ENCODE peak calls at places on chromosomes 7 and 10, in six cellular contexts. One of them, this sample, is unnamed.

GRCh38 chr10:10259013-10259412 is 758.7 kb upstream of the CELF2 start:
- DNase-seq in omental fat pad: no peak
- DNase-seq in tibial artery: no peak
- DNase-seq in HCT116: no peak
- DNase-seq in fibroblast of mammary gland: no peak
- DNase-seq in NB4: no peak
- DNase-seq in this sample: no peak

GRCh38 chr10:37754538-37755323 is 102.7 kb downstream of the ZNF248 start:
- DNase-seq in HCT116: peak; percentile 7
- DNase-seq in tibial artery: no peak
- DNase-seq in fibroblast of mammary gland: peak; percentile 6
- DNase-seq in NB4: peak; percentile 98
- DNase-seq in omental fat pad: no peak
- DNase-seq in this sample: no peak

GRCh38 chr10:69766161-69766910 is 35.4 kb upstream of the COL13A1 start:
- DNase-seq in HCT116: no peak
- DNase-seq in NB4: no peak
- DNase-seq in fibroblast of mammary gland: peak; percentile 12
- DNase-seq in omental fat pad: no peak
- DNase-seq in tibial artery: no peak
- DNase-seq in this sample: no peak

GRCh38 chr10:15744217-15744865 is 24.6 kb upstream of the ITGA8 start:
- DNase-seq in fibroblast of mammary gland: peak; percentile 73
- DNase-seq in NB4: peak; percentile 60
- DNase-seq in tibial artery: peak; percentile 46
- DNase-seq in omental fat pad: no peak
- DNase-seq in HCT116: peak; percentile 66
- DNase-seq in this sample: no peak

GRCh38 chr7:68642727-68643126 is 955.5 kb upstream of the AUTS2 start:
- DNase-seq in tibial artery: no peak
- DNase-seq in fibroblast of mammary gland: no peak
- DNase-seq in HCT116: no peak
- DNase-seq in NB4: no peak
- DNase-seq in omental fat pad: no peak
- DNase-seq in this sample: no peak

GRCh38 chr10:69721690-69722310 is 79.9 kb upstream of the COL13A1 start:
- DNase-seq in NB4: no peak
- DNase-seq in HCT116: no peak
- DNase-seq in omental fat pad: no peak
- DNase-seq in tibial artery: no peak
- DNase-seq in fibroblast of mammary gland: no peak
- DNase-seq in this sample: peak; percentile 59

GRCh38 chr7:17939670-17940301 is 508 bp downstream of the SNX13 start:
- DNase-seq in tibial artery: peak; percentile 39
- DNase-seq in omental fat pad: peak; percentile 26
- DNase-seq in fibroblast of mammary gland: peak; percentile 29
- DNase-seq in HCT116: no peak
- DNase-seq in NB4: peak; percentile 75
- DNase-seq in this sample: peak; percentile 75

GRCh38 chr10:121927361-121927840 is 430 bp downstream of the ATE1 start:
- DNase-seq in tibial artery: peak; percentile 42
- DNase-seq in HCT116: peak; percentile 31
- DNase-seq in omental fat pad: peak; percentile 32
- DNase-seq in NB4: peak; percentile 72
- DNase-seq in fibroblast of mammary gland: peak; percentile 63
- DNase-seq in this sample: no peak

GRCh38 chr10:120422459-120422858 is 34.6 kb upstream of the PLPP4 start:
- DNase-seq in tibial artery: no peak
- DNase-seq in HCT116: no peak
- DNase-seq in NB4: no peak
- DNase-seq in fibroblast of mammary gland: peak; percentile 63
- DNase-seq in omental fat pad: no peak
- DNase-seq in this sample: no peak

GRCh38 chr10:78360284-78360683 is 326.6 kb downstream of the RPS24 start:
- DNase-seq in HCT116: no peak
- DNase-seq in omental fat pad: no peak
- DNase-seq in NB4: no peak
- DNase-seq in tibial artery: no peak
- DNase-seq in fibroblast of mammary gland: no peak
- DNase-seq in this sample: no peak

GRCh38 chr7:126818393-126819196 is 434.1 kb downstream of the GRM8 start:
- DNase-seq in tibial artery: no peak
- DNase-seq in HCT116: no peak
- DNase-seq in NB4: no peak
- DNase-seq in fibroblast of mammary gland: no peak
- DNase-seq in omental fat pad: no peak
- DNase-seq in this sample: no peak

GRCh38 chr7:50197547-50197946 is 104.5 kb upstream of the ZPBP start:
- DNase-seq in HCT116: peak; percentile 68
- DNase-seq in omental fat pad: no peak
- DNase-seq in fibroblast of mammary gland: no peak
- DNase-seq in NB4: peak; percentile 26
- DNase-seq in tibial artery: no peak
- DNase-seq in this sample: no peak

GRCh38 chr7:91264924-91265681 is 870 bp downstream of the FZD1 start:
- DNase-seq in NB4: peak; percentile 80
- DNase-seq in HCT116: no peak
- DNase-seq in tibial artery: peak; percentile 54
- DNase-seq in fibroblast of mammary gland: peak; percentile 67
- DNase-seq in omental fat pad: no peak
- DNase-seq in this sample: no peak

GRCh38 chr7:1804310-1804709 is 134.2 kb downstream of the ELFN1 start:
- DNase-seq in fibroblast of mammary gland: no peak
- DNase-seq in NB4: no peak
- DNase-seq in HCT116: no peak
- DNase-seq in omental fat pad: no peak
- DNase-seq in tibial artery: no peak
- DNase-seq in this sample: no peak

GRCh38 chr7:149559711-149560110 is 62.1 kb upstream of the ZNF746 start:
- DNase-seq in fibroblast of mammary gland: peak; percentile 69
- DNase-seq in HCT116: no peak
- DNase-seq in NB4: peak; percentile 47
- DNase-seq in omental fat pad: no peak
- DNase-seq in tibial artery: no peak
- DNase-seq in this sample: no peak

GRCh38 chr7:25656071-25656470 is 427.8 kb upstream of the NPVF start:
- DNase-seq in omental fat pad: no peak
- DNase-seq in tibial artery: no peak
- DNase-seq in fibroblast of mammary gland: no peak
- DNase-seq in NB4: no peak
- DNase-seq in HCT116: no peak
- DNase-seq in this sample: no peak

GRCh38 chr7:45999541-45999940 is 78.5 kb upstream of the IGFBP3 start:
- DNase-seq in NB4: no peak
- DNase-seq in tibial artery: no peak
- DNase-seq in fibroblast of mammary gland: no peak
- DNase-seq in omental fat pad: no peak
- DNase-seq in HCT116: no peak
- DNase-seq in this sample: no peak

GRCh38 chr7:49860293-49860692 is 86.9 kb downstream of the VWC2 start:
- DNase-seq in tibial artery: no peak
- DNase-seq in HCT116: no peak
- DNase-seq in fibroblast of mammary gland: no peak
- DNase-seq in NB4: no peak
- DNase-seq in omental fat pad: no peak
- DNase-seq in this sample: no peak

GRCh38 chr7:73861305-73861704 is 346 bp downstream of the TMEM270 start:
- DNase-seq in HCT116: no peak
- DNase-seq in omental fat pad: no peak
- DNase-seq in tibial artery: no peak
- DNase-seq in NB4: no peak
- DNase-seq in fibroblast of mammary gland: no peak
- DNase-seq in this sample: no peak

GRCh38 chr7:30359957-30360356 is 75.6 kb downstream of the ZNRF2 start:
- DNase-seq in HCT116: no peak
- DNase-seq in tibial artery: no peak
- DNase-seq in omental fat pad: no peak
- DNase-seq in fibroblast of mammary gland: no peak
- DNase-seq in NB4: no peak
- DNase-seq in this sample: no peak

GRCh38 chr10:43963379-43963778 is 314.7 kb upstream of the ZNF32 start:
- DNase-seq in fibroblast of mammary gland: no peak
- DNase-seq in HCT116: no peak
- DNase-seq in tibial artery: no peak
- DNase-seq in NB4: no peak
- DNase-seq in omental fat pad: no peak
- DNase-seq in this sample: peak; percentile 46

GRCh38 chr7:105759670-105760548 is 116.5 kb downstream of the ATXN7L1 start:
- DNase-seq in tibial artery: peak; percentile 31
- DNase-seq in omental fat pad: no peak
- DNase-seq in fibroblast of mammary gland: peak; percentile 77
- DNase-seq in NB4: peak; percentile 38
- DNase-seq in HCT116: peak; percentile 45
- DNase-seq in this sample: no peak

GRCh38 chr10:78335691-78336401 is 302.2 kb downstream of the RPS24 start:
- DNase-seq in HCT116: no peak
- DNase-seq in omental fat pad: no peak
- DNase-seq in fibroblast of mammary gland: peak; percentile 97
- DNase-seq in NB4: no peak
- DNase-seq in tibial artery: no peak
- DNase-seq in this sample: peak; percentile 75

GRCh38 chr10:50470345-50470744 is 153.4 kb downstream of the SGMS1 start:
- DNase-seq in tibial artery: no peak
- DNase-seq in NB4: peak; percentile 66
- DNase-seq in fibroblast of mammary gland: no peak
- DNase-seq in HCT116: no peak
- DNase-seq in omental fat pad: no peak
- DNase-seq in this sample: no peak

GRCh38 chr10:33216661-33217427 is 117.6 kb downstream of the NRP1 start:
- DNase-seq in HCT116: no peak
- DNase-seq in NB4: no peak
- DNase-seq in fibroblast of mammary gland: no peak
- DNase-seq in tibial artery: no peak
- DNase-seq in omental fat pad: no peak
- DNase-seq in this sample: no peak

GRCh38 chr10:63466168-63466935 is 575 bp upstream of the JMJD1C start:
- DNase-seq in tibial artery: peak; percentile 65
- DNase-seq in omental fat pad: peak; percentile 35
- DNase-seq in NB4: peak; percentile 82
- DNase-seq in HCT116: peak; percentile 45
- DNase-seq in fibroblast of mammary gland: peak; percentile 63
- DNase-seq in this sample: no peak

GRCh38 chr10:23067939-23068775 is 27.2 kb upstream of the MSRB2 start:
- DNase-seq in omental fat pad: peak; percentile 89
- DNase-seq in NB4: peak; percentile 65
- DNase-seq in HCT116: peak; percentile 81
- DNase-seq in fibroblast of mammary gland: peak; percentile 74
- DNase-seq in tibial artery: peak; percentile 77
- DNase-seq in this sample: no peak

GRCh38 chr7:106065560-106066500 is 46.3 kb downstream of the SYPL1 start:
- DNase-seq in tibial artery: no peak
- DNase-seq in omental fat pad: no peak
- DNase-seq in fibroblast of mammary gland: peak; percentile 29
- DNase-seq in NB4: no peak
- DNase-seq in HCT116: no peak
- DNase-seq in this sample: no peak

GRCh38 chr10:49092477-49092876 is 22.8 kb downstream of the VSTM4 start:
- DNase-seq in HCT116: no peak
- DNase-seq in NB4: no peak
- DNase-seq in tibial artery: no peak
- DNase-seq in omental fat pad: no peak
- DNase-seq in fibroblast of mammary gland: no peak
- DNase-seq in this sample: peak; percentile 45

DNA sequence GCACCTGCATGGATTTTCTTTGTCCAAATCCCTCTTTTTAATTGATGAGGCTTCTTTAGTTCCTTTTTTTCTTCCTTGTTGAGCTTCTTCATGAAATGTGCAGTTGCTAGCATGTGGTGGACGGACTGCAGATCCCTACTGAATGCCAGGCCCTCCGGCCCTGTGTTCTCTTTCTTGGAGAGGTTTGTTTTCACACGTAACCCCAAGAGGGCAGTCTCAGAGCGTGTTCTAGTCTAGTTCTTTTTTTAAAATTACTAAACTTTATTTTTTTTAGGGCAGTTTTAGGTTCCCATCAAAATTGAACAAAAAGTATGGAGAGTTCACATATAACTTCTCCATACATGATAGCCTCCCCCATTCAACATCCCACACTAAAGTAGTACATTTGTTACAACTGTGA is 190.0 kb downstream of the CFTR start:
- DNase-seq in HCT116: no peak
- DNase-seq in NB4: no peak
- DNase-seq in fibroblast of mammary gland: peak; percentile 6
- DNase-seq in tibial artery: no peak
- DNase-seq in omental fat pad: no peak
- DNase-seq in this sample: no peak
- TF ChIP-seq CTCF in HCT116: no peak
- TF ChIP-seq CTCF in NB4: no peak
- TF ChIP-seq CTCF in fibroblast of mammary gland: peak; percentile 0
- TF ChIP-seq CTCF in tibial artery: no peak
- TF ChIP-seq CTCF in omental fat pad: no peak
- TF ChIP-seq CTCF in this sample: no peak

GRCh38 chr10:14560274-14560673 is 214.4 kb downstream of the FAM107B start:
- DNase-seq in fibroblast of mammary gland: peak; percentile 68
- DNase-seq in tibial artery: no peak
- DNase-seq in omental fat pad: no peak
- DNase-seq in HCT116: peak; percentile 28
- DNase-seq in NB4: peak; percentile 92
- DNase-seq in this sample: no peak
- TF ChIP-seq CTCF in fibroblast of mammary gland: no peak
- TF ChIP-seq CTCF in tibial artery: no peak
- TF ChIP-seq CTCF in omental fat pad: no peak
- TF ChIP-seq CTCF in HCT116: no peak
- TF ChIP-seq CTCF in NB4: peak; percentile 14
- TF ChIP-seq CTCF in this sample: no peak

GRCh38 chr7:116368960-116369359 is 130.6 kb upstream of the CAV2 start:
- DNase-seq in tibial artery: no peak
- DNase-seq in fibroblast of mammary gland: no peak
- DNase-seq in HCT116: no peak
- DNase-seq in NB4: no peak
- DNase-seq in omental fat pad: no peak
- DNase-seq in this sample: no peak
- TF ChIP-seq CTCF in tibial artery: no peak
- TF ChIP-seq CTCF in fibroblast of mammary gland: no peak
- TF ChIP-seq CTCF in HCT116: no peak
- TF ChIP-seq CTCF in NB4: no peak
- TF ChIP-seq CTCF in omental fat pad: no peak
- TF ChIP-seq CTCF in this sample: no peak

DNA sequence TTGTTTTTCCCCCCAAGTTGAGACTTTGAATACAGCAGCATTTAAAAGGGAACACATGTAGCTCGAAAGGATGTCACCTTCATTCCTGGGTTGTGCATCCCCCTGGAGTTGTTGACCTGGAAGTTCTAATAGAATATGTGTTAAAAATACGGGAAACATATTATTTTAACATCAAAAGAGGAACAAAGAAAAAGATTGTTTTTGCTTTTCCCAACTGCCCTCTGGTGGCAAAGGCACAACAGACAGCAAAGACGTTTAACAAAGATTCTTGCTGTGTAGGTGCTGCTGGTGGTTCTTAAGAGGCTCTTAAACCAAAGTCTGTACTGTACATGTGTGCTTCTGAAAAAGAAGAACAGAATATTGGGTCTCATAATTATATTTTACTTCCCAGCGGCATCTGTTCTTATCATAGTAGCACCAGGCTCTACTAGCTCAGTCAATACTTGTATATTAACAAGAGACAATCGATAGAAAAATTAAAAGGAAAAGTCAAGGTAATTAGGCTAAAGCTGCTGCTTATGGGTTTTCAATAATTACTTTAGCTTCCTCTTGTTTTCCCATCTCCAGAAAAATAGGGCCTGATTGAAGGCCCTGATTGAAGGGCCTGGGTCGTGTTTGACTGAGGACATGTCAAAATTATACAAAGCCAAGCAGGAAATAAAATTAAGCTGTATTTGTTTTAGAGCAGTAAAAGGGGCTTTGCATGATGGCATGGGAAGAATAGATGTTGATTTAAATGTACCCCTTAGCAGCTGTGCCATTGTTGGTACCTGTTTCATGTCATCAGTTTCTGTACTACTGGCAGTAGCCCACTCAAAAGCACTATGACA is 384.2 kb upstream of the LRGUK start:
- DNase-seq in NB4: peak; percentile 49
- DNase-seq in HCT116: no peak
- DNase-seq in fibroblast of mammary gland: peak; percentile 38
- DNase-seq in omental fat pad: no peak
- DNase-seq in tibial artery: no peak
- DNase-seq in this sample: no peak
- TF ChIP-seq CTCF in NB4: peak; percentile 69
- TF ChIP-seq CTCF in HCT116: peak; percentile 25
- TF ChIP-seq CTCF in fibroblast of mammary gland: peak; percentile 63
- TF ChIP-seq CTCF in omental fat pad: no peak
- TF ChIP-seq CTCF in tibial artery: peak; percentile 17
- TF ChIP-seq CTCF in this sample: no peak